ENCODE peak calls at places on chromosome 12, in five cellular contexts. I, F, D, Z and Y are unnamed samples.

GRCh38 chr12:128138125-128138524 is 128.8 kb upstream of the TMEM132C start:
- DNase-seq in I (no peak), F (no peak), D (no peak), Z (no peak), Y (no peak)

GRCh38 chr12:116099664-116100432 is 177.6 kb downstream of the MED13L start:
- DNase-seq in Z (no peak), F (no peak), I (no peak), D (no peak), Y (no peak)

GRCh38 chr12:53378705-53379388 is 1.1 kb upstream of the SP1 start:
- DNase-seq in Z (no peak), I (no peak), F (peak; percentile 39), D (peak; percentile 6), Y (no peak)

GRCh38 chr12:6461401-6462233 is 8.9 kb downstream of the VAMP1 start:
- DNase-seq in F (no peak), D (peak; percentile 85), I (peak; percentile 64), Z (peak; percentile 66), Y (peak; percentile 24)

GRCh38 chr12:104790296-104791125 is 167.6 kb downstream of the SLC41A2 start:
- DNase-seq in Z (no peak), D (peak; percentile 75), I (no peak), F (peak; percentile 80), Y (no peak)

GRCh38 chr12:75766263-75767160 is 255.1 kb upstream of the KRR1 start:
- DNase-seq in F (peak; percentile 20), Z (no peak), D (no peak), I (no peak), Y (no peak)

GRCh38 chr12:118017926-118018325 is 1.4 kb downstream of the RFC5 start:
- DNase-seq in I (no peak), Z (no peak), D (no peak), F (no peak), Y (no peak)

GRCh38 chr12:24226745-24227350 is 277.4 kb upstream of the SOX5 start:
- DNase-seq in Z (peak; percentile 9), I (peak; percentile 63), F (no peak), D (no peak), Y (no peak)

GRCh38 chr12:49264466-49264872 is 413 bp upstream of the TUBA1C start:
- DNase-seq in F (no peak), D (no peak), Z (no peak), I (peak; percentile 60), Y (no peak)

GRCh38 chr12:5088586-5089264 is 45.0 kb downstream of the KCNA5 start:
- DNase-seq in D (no peak), I (no peak), F (no peak), Z (no peak), Y (no peak)

GRCh38 chr12:104828015-104828414 is 130.1 kb downstream of the SLC41A2 start:
- DNase-seq in D (no peak), I (no peak), Z (no peak), F (no peak), Y (no peak)

GRCh38 chr12:46209165-46209564 is 59.7 kb downstream of the SLC38A1 start:
- DNase-seq in I (no peak), F (no peak), Z (no peak), D (no peak), Y (no peak)

GRCh38 chr12:46208370-46208769 is 60.5 kb downstream of the SLC38A1 start:
- DNase-seq in F (no peak), I (no peak), Z (no peak), D (no peak), Y (no peak)

GRCh38 chr12:46206471-46206870 is 62.4 kb downstream of the SLC38A1 start:
- DNase-seq in Z (no peak), F (no peak), D (no peak), I (no peak), Y (no peak)

GRCh38 chr12:46205293-46205692 is 63.5 kb downstream of the SLC38A1 start:
- DNase-seq in D (no peak), F (no peak), Z (no peak), I (no peak), Y (no peak)

GRCh38 chr12:46207644-46208043 is 61.2 kb downstream of the SLC38A1 start:
- DNase-seq in D (no peak), Z (no peak), I (no peak), F (no peak), Y (no peak)
- H3K27ac ChIP-seq in D (no peak overlapping the region), Z (no peak overlapping the region), I (no peak overlapping the region), F (peak overlapping the region; percentile 48), Y (no peak overlapping the region)

GRCh38 chr12:108825205-108825950 is 32.0 kb downstream of the SSH1 start:
- DNase-seq in D (no peak), Z (no peak), I (no peak), F (no peak), Y (no peak)
- H3K4me3 ChIP-seq in D (peak overlapping the region; percentile 15), Z (peak overlapping the region; percentile 47), I (no peak overlapping the region), F (no peak overlapping the region), Y (no peak overlapping the region)

GRCh38 chr12:22169281-22169824 is 123.3 kb downstream of the CMAS start:
- DNase-seq in F (no peak), D (no peak), Z (no peak), I (no peak), Y (peak; percentile 4)

GRCh38 chr12:22172501-22172900 is 126.5 kb downstream of the CMAS start:
- DNase-seq in Z (no peak), F (no peak), D (no peak), I (no peak), Y (no peak)

DNA sequence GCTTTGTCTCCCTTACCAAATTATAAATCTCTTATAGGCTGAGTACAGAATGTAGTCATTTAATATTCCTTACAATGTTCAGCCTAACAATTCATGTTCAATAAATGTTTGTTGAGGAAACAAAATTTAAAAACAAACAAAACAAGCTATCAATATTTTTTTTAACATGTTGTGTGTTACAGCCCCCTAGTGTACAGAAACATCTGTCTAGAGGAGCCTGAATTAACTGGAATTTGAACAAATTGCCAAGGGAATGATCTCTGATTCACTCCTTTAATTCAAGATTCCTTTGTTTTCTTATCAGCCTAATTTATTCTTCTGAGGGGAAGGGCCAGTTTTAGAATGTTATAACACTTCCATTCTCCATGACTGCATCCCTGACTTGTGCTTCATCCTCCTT is 127.1 kb downstream of the CMAS start:
- DNase-seq in Z (no peak), I (no peak), D (no peak), F (no peak), Y (no peak)
- TF ChIP-seq CTCF in Z (no peak), I (peak; percentile 28), D (no peak), F (no peak), Y (no peak)

GRCh38 chr12:14567311-14568195 is at the start of gene PLBD1:
- DNase-seq in F (peak; percentile 88), D (peak; percentile 87), Z (no peak), I (peak; percentile 76), Y (peak; percentile 37)
- H3K27ac ChIP-seq in F (peak within 1 kb of the TSS; percentile 67), D (peak within 1 kb of the TSS; percentile 88), Z (peak within 1 kb of the TSS; percentile 58), I (peak within 1 kb of the TSS; percentile 90), Y (peak within 1 kb of the TSS; percentile 66)

DNA sequence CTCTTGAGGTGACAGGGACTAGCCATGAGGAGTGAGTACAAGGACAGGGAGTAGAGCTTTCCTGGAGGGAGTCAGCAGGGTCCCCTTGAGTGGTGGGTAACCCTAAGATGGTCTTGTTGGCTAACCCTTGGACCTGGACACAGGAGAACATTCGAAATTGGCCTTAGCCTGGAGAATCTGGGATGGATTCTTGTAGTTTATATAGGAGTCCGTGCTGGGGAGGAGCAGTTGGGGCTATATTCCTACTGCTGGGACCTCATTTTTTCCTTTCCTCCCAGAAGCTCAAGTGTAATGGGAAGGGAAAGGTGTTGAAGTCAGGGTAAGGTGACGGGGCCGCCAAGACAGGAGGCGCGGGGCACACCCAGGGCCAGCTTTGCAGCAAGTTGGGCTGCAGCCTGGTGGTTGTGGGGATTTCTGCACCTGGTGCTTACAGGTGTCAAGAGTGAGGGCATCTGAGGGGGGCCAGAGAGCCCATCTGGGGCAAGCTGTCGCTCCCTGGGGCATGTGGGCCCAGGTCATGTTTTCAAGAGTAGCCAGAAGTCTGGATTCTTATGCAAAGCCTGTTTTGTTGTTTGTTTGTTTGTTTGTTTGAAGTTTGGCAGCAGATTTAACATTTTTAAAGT is 5.1 kb downstream of the BCL7A start:
- DNase-seq in D (no peak), F (peak; percentile 52), Z (no peak), I (no peak), Y (no peak)
- H3K4me3 ChIP-seq in D (no peak overlapping the region), F (no peak overlapping the region), Z (no peak overlapping the region), I (no peak overlapping the region), Y (no peak overlapping the region)

GRCh38 chr12:56190695-56191155 is 1.4 kb upstream of the SMARCC2 start:
- DNase-seq in D (no peak), I (no peak), F (peak; percentile 48), Z (no peak), Y (no peak)

GRCh38 chr12:56189336-56189917 is at the start of gene SMARCC2:
- DNase-seq in D (peak; percentile 92), F (peak; percentile 93), Z (peak; percentile 39), I (peak; percentile 83), Y (peak; percentile 87)

GRCh38 chr12:56188116-56188785 is 1.0 kb downstream of the SMARCC2 start:
- DNase-seq in Z (no peak), D (no peak), F (no peak), I (no peak), Y (no peak)

GRCh38 chr12:56188786-56189335 is 422 bp downstream of the SMARCC2 start:
- DNase-seq in I (no peak), D (no peak), Z (no peak), F (peak; percentile 79), Y (peak; percentile 13)

GRCh38 chr12:56189918-56190694 is 823 bp upstream of the SMARCC2 start:
- DNase-seq in I (peak; percentile 88), Z (peak; percentile 43), D (peak; percentile 83), F (peak; percentile 92), Y (peak; percentile 76)
- TF ChIP-seq CTCF in I (peak; percentile 9), Z (no peak), D (no peak), F (peak; percentile 2), Y (no peak)